ENCODE peak calls at places on chromosomes 13 and 19, in ten cellular contexts. Y, P, E, V, K, X, F, O, D and Q are unnamed samples.

GRCh38 chr19:14091086-14091884 is 734 bp upstream of the SAMD1 start:
- DNase-seq in Y (peak; percentile 35), P (no peak), E (peak; percentile 80), V (peak; percentile 91), K (peak; percentile 83), X (no peak), F (peak; percentile 23), O (peak; percentile 79), D (peak; percentile 53), Q (peak; percentile 51)

GRCh38 chr19:31613683-31614219 is 264.5 kb upstream of the TSHZ3 start:
- DNase-seq in Y (no peak), P (no peak), E (no peak), V (no peak), K (no peak), X (no peak), F (no peak), O (no peak), D (no peak), Q (no peak)

GRCh38 chr13:57630661-57631606 is 610 bp upstream of the PCDH17 start:
- DNase-seq in Y (no peak), P (peak; percentile 35), E (no peak), V (no peak), K (no peak), X (no peak), F (no peak), O (peak; percentile 23), D (no peak), Q (no peak)

GRCh38 chr13:30334663-30335386 is 27.5 kb upstream of the KATNAL1 start:
- DNase-seq in Y (peak; percentile 25), P (peak; percentile 43), E (peak; percentile 20), V (no peak), K (no peak), X (no peak), F (no peak), O (no peak), D (no peak), Q (no peak)

GRCh38 chr13:102563267-102563666 is 33.5 kb upstream of the TPP2 start:
- DNase-seq in Y (no peak), P (no peak), E (no peak), V (no peak), K (no peak), X (no peak), F (no peak), O (no peak), D (no peak), Q (no peak)

GRCh38 chr19:51693819-51694218 is 689 bp downstream of the SPACA6 start:
- DNase-seq in Y (no peak), P (no peak), E (no peak), V (no peak), K (no peak), X (no peak), F (no peak), O (no peak), D (no peak), Q (no peak)

GRCh38 chr19:12527034-12527836 is 24.0 kb downstream of the ZNF564 start:
- DNase-seq in Y (no peak), P (no peak), E (no peak), V (no peak), K (no peak), X (no peak), F (no peak), O (no peak), D (no peak), Q (peak; percentile 35)

GRCh38 chr19:7522072-7522922 is at the start of gene MCOLN1:
- DNase-seq in Y (peak; percentile 100), P (peak; percentile 98), E (peak; percentile 92), V (peak; percentile 100), K (peak; percentile 98), X (peak; percentile 61), F (peak; percentile 98), O (peak; percentile 100), D (peak; percentile 99), Q (peak; percentile 97)

GRCh38 chr19:50490411-50490811 is 13.8 kb upstream of the GARIN5A start:
- DNase-seq in Y (no peak), P (peak; percentile 26), E (no peak), V (no peak), K (no peak), X (no peak), F (no peak), O (no peak), D (no peak), Q (no peak)

GRCh38 chr13:93736111-93736510 is 509.5 kb downstream of the GPC6 start:
- DNase-seq in Y (no peak), P (no peak), E (no peak), V (no peak), K (no peak), X (no peak), F (no peak), O (no peak), D (no peak), Q (peak; percentile 38)

GRCh38 chr19:53394522-53394973 is 401 bp upstream of the ZNF765 start:
- DNase-seq in Y (peak; percentile 66), P (peak; percentile 83), E (no peak), V (no peak), K (no peak), X (no peak), F (no peak), O (peak; percentile 60), D (no peak), Q (peak; percentile 79)

GRCh38 chr13:93193682-93194081 is 32.9 kb upstream of the GPC6 start:
- DNase-seq in Y (no peak), P (no peak), E (no peak), V (no peak), K (no peak), X (no peak), F (no peak), O (no peak), D (no peak), Q (no peak)

GRCh38 chr19:33426621-33427475 is 53.3 kb downstream of the CEBPG start:
- DNase-seq in Y (no peak), P (no peak), E (no peak), V (no peak), K (no peak), X (no peak), F (no peak), O (peak; percentile 54), D (no peak), Q (no peak)

GRCh38 chr13:36907801-36908200 is 12.2 kb downstream of the SMAD9 start:
- DNase-seq in Y (no peak), P (no peak), E (no peak), V (no peak), K (no peak), X (no peak), F (no peak), O (no peak), D (no peak), Q (no peak)

GRCh38 chr13:90800082-90800746 is 547.3 kb upstream of the MIR17HG start:
- DNase-seq in Y (no peak), P (no peak), E (no peak), V (no peak), K (no peak), X (no peak), F (no peak), O (no peak), D (no peak), Q (no peak)

GRCh38 chr19:16520074-16520973 is 21.9 kb downstream of the CHERP start:
- DNase-seq in Y (no peak), P (no peak), E (no peak), V (no peak), K (no peak), X (no peak), F (no peak), O (no peak), D (no peak), Q (no peak)

GRCh38 chr13:31008400-31009115 is 76.1 kb downstream of the TEX26 start:
- DNase-seq in Y (no peak), P (no peak), E (no peak), V (no peak), K (no peak), X (no peak), F (no peak), O (no peak), D (no peak), Q (peak; percentile 20)